ENCODE peak calls at places on chromosomes 11 and 22, in eight cellular contexts. One of them, this sample, is unnamed.

GRCh38 chr11:13343931-13344717 is 66.5 kb downstream of the BMAL1 start:
- DNase-seq in GM19239: peak; percentile 52
- DNase-seq in activated effector memory CD4-positive, alpha-beta T cell treated with anti-CD3 and anti-CD28 coated beads, Interleukin-2, amount 50 U/mL, for 16 hours: peak; percentile 85
- DNase-seq in NCI-H2029: peak; percentile 73
- DNase-seq in NCI-H69: peak; percentile 82
- DNase-seq in AG04450: peak; percentile 47
- DNase-seq in renal cortical epithelial cell: peak; percentile 72
- DNase-seq in ACHN: peak; percentile 74
- DNase-seq in this sample: peak; percentile 45

GRCh38 chr11:2595205-2595604 is 104.6 kb downstream of the KCNQ1OT1 start:
- DNase-seq in GM19239: no peak
- DNase-seq in AG04450: no peak
- DNase-seq in renal cortical epithelial cell: no peak
- DNase-seq in NCI-H2029: no peak
- DNase-seq in NCI-H69: no peak
- DNase-seq in ACHN: no peak
- DNase-seq in activated effector memory CD4-positive, alpha-beta T cell treated with anti-CD3 and anti-CD28 coated beads, Interleukin-2, amount 50 U/mL, for 16 hours: no peak
- DNase-seq in this sample: no peak

GRCh38 chr11:3156282-3156660 is 8.8 kb downstream of the OSBPL5 start:
- DNase-seq in AG04450: no peak
- DNase-seq in NCI-H2029: no peak
- DNase-seq in NCI-H69: no peak
- DNase-seq in activated effector memory CD4-positive, alpha-beta T cell treated with anti-CD3 and anti-CD28 coated beads, Interleukin-2, amount 50 U/mL, for 16 hours: no peak
- DNase-seq in GM19239: no peak
- DNase-seq in renal cortical epithelial cell: no peak
- DNase-seq in ACHN: no peak
- DNase-seq in this sample: no peak

GRCh38 chr11:60978546-60979380 is 7.3 kb downstream of the CD6 start:
- DNase-seq in NCI-H2029: no peak
- DNase-seq in activated effector memory CD4-positive, alpha-beta T cell treated with anti-CD3 and anti-CD28 coated beads, Interleukin-2, amount 50 U/mL, for 16 hours: peak; percentile 87
- DNase-seq in GM19239: no peak
- DNase-seq in NCI-H69: peak; percentile 64
- DNase-seq in AG04450: no peak
- DNase-seq in renal cortical epithelial cell: no peak
- DNase-seq in ACHN: no peak
- DNase-seq in this sample: peak; percentile 64

GRCh38 chr11:70522613-70523311 is 124.4 kb downstream of the CTTN start:
- DNase-seq in activated effector memory CD4-positive, alpha-beta T cell treated with anti-CD3 and anti-CD28 coated beads, Interleukin-2, amount 50 U/mL, for 16 hours: no peak
- DNase-seq in renal cortical epithelial cell: no peak
- DNase-seq in AG04450: no peak
- DNase-seq in NCI-H2029: no peak
- DNase-seq in NCI-H69: peak; percentile 98
- DNase-seq in ACHN: no peak
- DNase-seq in GM19239: no peak
- DNase-seq in this sample: no peak

GRCh38 chr11:61688368-61689163 is 8.4 kb downstream of the DAGLA start:
- DNase-seq in activated effector memory CD4-positive, alpha-beta T cell treated with anti-CD3 and anti-CD28 coated beads, Interleukin-2, amount 50 U/mL, for 16 hours: no peak
- DNase-seq in NCI-H2029: no peak
- DNase-seq in AG04450: no peak
- DNase-seq in ACHN: no peak
- DNase-seq in NCI-H69: no peak
- DNase-seq in renal cortical epithelial cell: no peak
- DNase-seq in GM19239: no peak
- DNase-seq in this sample: no peak

GRCh38 chr11:603154-603553 is 12.6 kb downstream of the IRF7 start:
- DNase-seq in NCI-H69: no peak
- DNase-seq in AG04450: no peak
- DNase-seq in activated effector memory CD4-positive, alpha-beta T cell treated with anti-CD3 and anti-CD28 coated beads, Interleukin-2, amount 50 U/mL, for 16 hours: no peak
- DNase-seq in NCI-H2029: no peak
- DNase-seq in GM19239: no peak
- DNase-seq in renal cortical epithelial cell: no peak
- DNase-seq in ACHN: no peak
- DNase-seq in this sample: no peak

GRCh38 chr11:67006029-67006884 is 16.7 kb upstream of the SYT12 start:
- DNase-seq in NCI-H69: peak; percentile 41
- DNase-seq in AG04450: no peak
- DNase-seq in activated effector memory CD4-positive, alpha-beta T cell treated with anti-CD3 and anti-CD28 coated beads, Interleukin-2, amount 50 U/mL, for 16 hours: no peak
- DNase-seq in ACHN: no peak
- DNase-seq in NCI-H2029: peak; percentile 42
- DNase-seq in GM19239: no peak
- DNase-seq in renal cortical epithelial cell: no peak
- DNase-seq in this sample: no peak

GRCh38 chr11:32391965-32392553 is 43.3 kb downstream of the WT1 start:
- DNase-seq in NCI-H2029: no peak
- DNase-seq in ACHN: no peak
- DNase-seq in renal cortical epithelial cell: no peak
- DNase-seq in activated effector memory CD4-positive, alpha-beta T cell treated with anti-CD3 and anti-CD28 coated beads, Interleukin-2, amount 50 U/mL, for 16 hours: no peak
- DNase-seq in AG04450: peak; percentile 30
- DNase-seq in NCI-H69: no peak
- DNase-seq in GM19239: no peak
- DNase-seq in this sample: no peak

GRCh38 chr11:844693-845644 is 2.3 kb downstream of the TSPAN4 start:
- DNase-seq in AG04450: peak; percentile 71
- DNase-seq in NCI-H2029: no peak
- DNase-seq in GM19239: no peak
- DNase-seq in NCI-H69: peak; percentile 70
- DNase-seq in ACHN: peak; percentile 83
- DNase-seq in activated effector memory CD4-positive, alpha-beta T cell treated with anti-CD3 and anti-CD28 coated beads, Interleukin-2, amount 50 U/mL, for 16 hours: no peak
- DNase-seq in renal cortical epithelial cell: peak; percentile 88
- DNase-seq in this sample: no peak

GRCh38 chr11:27081056-27081455 is 40.4 kb downstream of the BBOX1 start:
- DNase-seq in NCI-H2029: no peak
- DNase-seq in renal cortical epithelial cell: peak; percentile 32
- DNase-seq in AG04450: no peak
- DNase-seq in GM19239: no peak
- DNase-seq in activated effector memory CD4-positive, alpha-beta T cell treated with anti-CD3 and anti-CD28 coated beads, Interleukin-2, amount 50 U/mL, for 16 hours: no peak
- DNase-seq in ACHN: no peak
- DNase-seq in NCI-H69: no peak
- DNase-seq in this sample: no peak

GRCh38 chr11:110431212-110432073 is 1.7 kb downstream of the FDX1 start:
- DNase-seq in GM19239: no peak
- DNase-seq in NCI-H69: peak; percentile 67
- DNase-seq in ACHN: no peak
- DNase-seq in NCI-H2029: no peak
- DNase-seq in AG04450: no peak
- DNase-seq in renal cortical epithelial cell: no peak
- DNase-seq in activated effector memory CD4-positive, alpha-beta T cell treated with anti-CD3 and anti-CD28 coated beads, Interleukin-2, amount 50 U/mL, for 16 hours: no peak
- DNase-seq in this sample: no peak

GRCh38 chr11:6627762-6628241 is 8.6 kb upstream of the TPP1 start:
- DNase-seq in ACHN: no peak
- DNase-seq in NCI-H69: no peak
- DNase-seq in GM19239: peak; percentile 71
- DNase-seq in AG04450: no peak
- DNase-seq in NCI-H2029: no peak
- DNase-seq in activated effector memory CD4-positive, alpha-beta T cell treated with anti-CD3 and anti-CD28 coated beads, Interleukin-2, amount 50 U/mL, for 16 hours: peak; percentile 61
- DNase-seq in renal cortical epithelial cell: no peak
- DNase-seq in this sample: no peak

GRCh38 chr22:41657709-41658108 is 31.0 kb downstream of the SNU13 start:
- DNase-seq in GM19239: no peak
- DNase-seq in activated effector memory CD4-positive, alpha-beta T cell treated with anti-CD3 and anti-CD28 coated beads, Interleukin-2, amount 50 U/mL, for 16 hours: peak; percentile 34
- DNase-seq in AG04450: no peak
- DNase-seq in ACHN: no peak
- DNase-seq in renal cortical epithelial cell: no peak
- DNase-seq in NCI-H69: no peak
- DNase-seq in NCI-H2029: no peak
- DNase-seq in this sample: no peak

GRCh38 chr11:1153951-1154487 is 3.7 kb upstream of the MUC5AC start:
- DNase-seq in AG04450: peak; percentile 81
- DNase-seq in NCI-H69: no peak
- DNase-seq in GM19239: no peak
- DNase-seq in ACHN: peak; percentile 96
- DNase-seq in renal cortical epithelial cell: peak; percentile 95
- DNase-seq in NCI-H2029: no peak
- DNase-seq in activated effector memory CD4-positive, alpha-beta T cell treated with anti-CD3 and anti-CD28 coated beads, Interleukin-2, amount 50 U/mL, for 16 hours: no peak
- DNase-seq in this sample: no peak

GRCh38 chr11:73205666-73206343 is 12.3 kb upstream of the P2RY2 start:
- DNase-seq in activated effector memory CD4-positive, alpha-beta T cell treated with anti-CD3 and anti-CD28 coated beads, Interleukin-2, amount 50 U/mL, for 16 hours: no peak
- DNase-seq in NCI-H69: peak; percentile 58
- DNase-seq in GM19239: no peak
- DNase-seq in ACHN: no peak
- DNase-seq in NCI-H2029: no peak
- DNase-seq in AG04450: no peak
- DNase-seq in renal cortical epithelial cell: no peak
- DNase-seq in this sample: no peak

GRCh38 chr11:41659990-41660389 is 200.5 kb upstream of the LRRC4C start:
- DNase-seq in renal cortical epithelial cell: no peak
- DNase-seq in NCI-H2029: peak; percentile 13
- DNase-seq in NCI-H69: peak; percentile 87
- DNase-seq in ACHN: no peak
- DNase-seq in GM19239: no peak
- DNase-seq in activated effector memory CD4-positive, alpha-beta T cell treated with anti-CD3 and anti-CD28 coated beads, Interleukin-2, amount 50 U/mL, for 16 hours: no peak
- DNase-seq in AG04450: no peak
- DNase-seq in this sample: no peak

GRCh38 chr22:42353883-42354727 is 78.1 kb downstream of the NFAM1 start:
- DNase-seq in NCI-H69: peak; percentile 99
- DNase-seq in activated effector memory CD4-positive, alpha-beta T cell treated with anti-CD3 and anti-CD28 coated beads, Interleukin-2, amount 50 U/mL, for 16 hours: no peak
- DNase-seq in renal cortical epithelial cell: no peak
- DNase-seq in GM19239: no peak
- DNase-seq in AG04450: no peak
- DNase-seq in NCI-H2029: peak; percentile 31
- DNase-seq in ACHN: no peak
- DNase-seq in this sample: no peak

GRCh38 chr11:26551186-26551801 is 20.8 kb downstream of the MUC15 start:
- DNase-seq in NCI-H69: peak; percentile 41
- DNase-seq in renal cortical epithelial cell: peak; percentile 16
- DNase-seq in ACHN: peak; percentile 3
- DNase-seq in AG04450: no peak
- DNase-seq in activated effector memory CD4-positive, alpha-beta T cell treated with anti-CD3 and anti-CD28 coated beads, Interleukin-2, amount 50 U/mL, for 16 hours: no peak
- DNase-seq in NCI-H2029: no peak
- DNase-seq in GM19239: no peak
- DNase-seq in this sample: no peak

GRCh38 chr11:79393362-79394043 is 47.3 kb downstream of the TENM4 start:
- DNase-seq in AG04450: no peak
- DNase-seq in renal cortical epithelial cell: peak; percentile 34
- DNase-seq in NCI-H69: peak; percentile 99
- DNase-seq in NCI-H2029: no peak
- DNase-seq in ACHN: no peak
- DNase-seq in GM19239: no peak
- DNase-seq in activated effector memory CD4-positive, alpha-beta T cell treated with anti-CD3 and anti-CD28 coated beads, Interleukin-2, amount 50 U/mL, for 16 hours: no peak
- DNase-seq in this sample: no peak

GRCh38 chr11:32392840-32393239 is 42.5 kb downstream of the WT1 start:
- DNase-seq in NCI-H2029: no peak
- DNase-seq in activated effector memory CD4-positive, alpha-beta T cell treated with anti-CD3 and anti-CD28 coated beads, Interleukin-2, amount 50 U/mL, for 16 hours: no peak
- DNase-seq in GM19239: no peak
- DNase-seq in ACHN: no peak
- DNase-seq in NCI-H69: no peak
- DNase-seq in AG04450: no peak
- DNase-seq in renal cortical epithelial cell: no peak
- DNase-seq in this sample: no peak

GRCh38 chr22:41488596-41489385 is 19.9 kb downstream of the ACO2 start:
- DNase-seq in NCI-H69: no peak
- DNase-seq in GM19239: no peak
- DNase-seq in activated effector memory CD4-positive, alpha-beta T cell treated with anti-CD3 and anti-CD28 coated beads, Interleukin-2, amount 50 U/mL, for 16 hours: no peak
- DNase-seq in AG04450: no peak
- DNase-seq in NCI-H2029: no peak
- DNase-seq in renal cortical epithelial cell: no peak
- DNase-seq in ACHN: no peak
- DNase-seq in this sample: no peak

GRCh38 chr11:13687271-13687670 is 18.8 kb downstream of the FAR1 start:
- DNase-seq in activated effector memory CD4-positive, alpha-beta T cell treated with anti-CD3 and anti-CD28 coated beads, Interleukin-2, amount 50 U/mL, for 16 hours: no peak
- DNase-seq in NCI-H69: no peak
- DNase-seq in NCI-H2029: no peak
- DNase-seq in renal cortical epithelial cell: no peak
- DNase-seq in GM19239: no peak
- DNase-seq in ACHN: no peak
- DNase-seq in AG04450: no peak
- DNase-seq in this sample: no peak

GRCh38 chr22:45230026-45230845 is 10.5 kb downstream of the KIAA0930 start:
- DNase-seq in activated effector memory CD4-positive, alpha-beta T cell treated with anti-CD3 and anti-CD28 coated beads, Interleukin-2, amount 50 U/mL, for 16 hours: no peak
- DNase-seq in NCI-H69: no peak
- DNase-seq in ACHN: no peak
- DNase-seq in NCI-H2029: no peak
- DNase-seq in renal cortical epithelial cell: no peak
- DNase-seq in GM19239: no peak
- DNase-seq in AG04450: no peak
- DNase-seq in this sample: no peak

GRCh38 chr11:134453441-134453840 is 41.4 kb upstream of the B3GAT1 start:
- DNase-seq in activated effector memory CD4-positive, alpha-beta T cell treated with anti-CD3 and anti-CD28 coated beads, Interleukin-2, amount 50 U/mL, for 16 hours: no peak
- DNase-seq in GM19239: no peak
- DNase-seq in NCI-H69: no peak
- DNase-seq in AG04450: no peak
- DNase-seq in renal cortical epithelial cell: no peak
- DNase-seq in ACHN: no peak
- DNase-seq in NCI-H2029: no peak
- DNase-seq in this sample: no peak

GRCh38 chr11:114291847-114292680 is 4.1 kb upstream of the NNMT start:
- DNase-seq in NCI-H69: no peak
- DNase-seq in GM19239: no peak
- DNase-seq in activated effector memory CD4-positive, alpha-beta T cell treated with anti-CD3 and anti-CD28 coated beads, Interleukin-2, amount 50 U/mL, for 16 hours: no peak
- DNase-seq in ACHN: peak; percentile 88
- DNase-seq in NCI-H2029: no peak
- DNase-seq in renal cortical epithelial cell: peak; percentile 95
- DNase-seq in AG04450: no peak
- DNase-seq in this sample: no peak

GRCh38 chr11:14075118-14075601 is 112.6 kb downstream of the SPON1 start:
- DNase-seq in ACHN: no peak
- DNase-seq in GM19239: no peak
- DNase-seq in NCI-H69: peak; percentile 60
- DNase-seq in renal cortical epithelial cell: peak; percentile 79
- DNase-seq in activated effector memory CD4-positive, alpha-beta T cell treated with anti-CD3 and anti-CD28 coated beads, Interleukin-2, amount 50 U/mL, for 16 hours: peak; percentile 76
- DNase-seq in NCI-H2029: no peak
- DNase-seq in AG04450: no peak
- DNase-seq in this sample: no peak